ENCODE peak calls at places on chromosomes 11 and 22, in six cellular contexts. H is activated gamma-delta T cell treated with anti-CD3 and anti-CD28 coated beads, Interleukin-2, amount 50 U/mL, for 16 hours; R is A673; O is stimulated activated CD8-positive, alpha-beta memory T cell treated with anti-CD3 and anti-CD28 coated beads, Interleukin-15, amount 100 ng/mL, for 24 hours; Y is islet precursor cell; S is KG1. L is an unnamed sample.

GRCh38 chr11:96114178-96115070 is 190.5 kb upstream of the MTMR2 start:
- DNase-seq in O (no peak), H (no peak), S (no peak), Y (no peak), R (no peak), L (peak)

GRCh38 chr11:22244986-22245592 is 52.2 kb downstream of the ANO5 start:
- DNase-seq in R (peak), O (no peak), S (no peak), H (no peak), Y (peak), L (peak)

GRCh38 chr11:69864589-69864929 is 45.3 kb upstream of the FGF3 start:
- DNase-seq in S (no peak), R (no peak), H (no peak), Y (peak), O (no peak), L (no peak)

GRCh38 chr22:38193580-38193979 is 8.2 kb upstream of the MAFF start:
- DNase-seq in H (no peak), O (no peak), S (no peak), Y (no peak), R (no peak), L (no peak)

GRCh38 chr11:93285430-93285829 is 45.1 kb upstream of the DEUP1 start:
- DNase-seq in O (no peak), R (no peak), H (no peak), Y (no peak), S (no peak), L (peak)

GRCh38 chr11:12218909-12219308 is 108.5 kb downstream of the MICAL2 start:
- DNase-seq in S (no peak), O (no peak), Y (no peak), R (no peak), H (no peak), L (peak)

GRCh38 chr11:60924110-60924905 is at the start of gene TMEM132A:
- DNase-seq in H (no peak), Y (peak), O (no peak), R (peak), S (no peak), L (peak)

GRCh38 chr11:73275381-73275750 is 3.2 kb downstream of the P2RY6 start:
- DNase-seq in H (no peak), R (no peak), Y (peak), O (no peak), S (no peak), L (no peak)

GRCh38 chr11:63761870-63762661 is 6.5 kb downstream of the ZFTA start:
- DNase-seq in S (no peak), R (peak), O (no peak), Y (peak), H (no peak), L (no peak)

GRCh38 chr11:27317751-27318150 is 45.3 kb downstream of the CCDC34 start:
- DNase-seq in S (no peak), R (peak), O (no peak), Y (peak), H (no peak), L (no peak)

GRCh38 chr11:25691959-25692358 is 640.0 kb upstream of the ANO3 start:
- DNase-seq in S (no peak), Y (no peak), H (no peak), R (no peak), O (no peak), L (no peak)

GRCh38 chr11:69515271-69516245 is 34.1 kb downstream of the LINC01488 start:
- DNase-seq in O (no peak), R (no peak), Y (no peak), H (no peak), S (no peak), L (no peak)

GRCh38 chr11:27452147-27452546 is 20.4 kb downstream of the LGR4 start:
- DNase-seq in O (no peak), S (no peak), Y (no peak), R (no peak), H (no peak), L (no peak)

GRCh38 chr11:123238297-123238696 is 43.2 kb upstream of the CLMP start:
- DNase-seq in R (no peak), O (no peak), Y (no peak), H (no peak), S (no peak), L (no peak)

GRCh38 chr11:45079943-45080719 is 66.3 kb upstream of the PRDM11 start:
- DNase-seq in S (peak), H (peak), O (peak), R (no peak), Y (no peak), L (no peak)

L was measured in NCI-H69.